ENCODE peak calls at places on chromosome 12, in seven cellular contexts. P is mesothelial cell of epicardium, O is non-pigmented ciliary epithelial cell, E is H54, Y is foreskin fibroblast, Z is SW 1271, L is progenitor cell of endocrine pancreas. T is an unnamed sample.

GRCh38 chr12:30926243-30927209 is at the start of gene TSPAN11:
- DNase-seq in Y (no peak), O (no peak), E (no peak), P (peak), L (peak), Z (no peak), T (no peak)

GRCh38 chr12:60977966-60978365 is 1282.2 kb upstream of the USP15 start:
- DNase-seq in Z (no peak), Y (no peak), O (no peak), L (no peak), E (no peak), P (no peak), T (no peak)

GRCh38 chr12:131597327-131597726 is 113.6 kb upstream of the SFSWAP start:
- DNase-seq in Y (no peak), Z (no peak), E (no peak), P (no peak), L (no peak), O (no peak), T (no peak)

GRCh38 chr12:93380480-93381121 is 2.9 kb downstream of the NUDT4 start:
- DNase-seq in E (no peak), Z (peak), L (no peak), Y (no peak), O (no peak), P (no peak), T (no peak)

GRCh38 chr12:47270782-47271664 is 191.3 kb upstream of the AMIGO2 start:
- DNase-seq in E (peak), L (no peak), Z (peak), Y (peak), O (peak), P (no peak), T (peak)

GRCh38 chr12:115320451-115320850 is 636.5 kb upstream of the TBX3 start:
- DNase-seq in P (no peak), Y (no peak), E (no peak), L (no peak), O (no peak), Z (no peak), T (no peak)

GRCh38 chr12:39402922-39403321 is 40.0 kb downstream of the KIF21A start:
- DNase-seq in Y (no peak), Z (no peak), O (no peak), E (no peak), L (no peak), P (no peak), T (no peak)

GRCh38 chr12:102462803-102463499 is 17.4 kb downstream of the IGF1 start:
- DNase-seq in Z (no peak), O (no peak), L (no peak), E (no peak), P (no peak), Y (no peak), T (no peak)

GRCh38 chr12:65695077-65695865 is 129.0 kb upstream of the HMGA2 start:
- DNase-seq in O (peak), L (no peak), E (peak), Z (peak), Y (peak), P (no peak), T (no peak)

GRCh38 chr12:51818567-51819300 is 29.8 kb downstream of the FIGNL2 start:
- DNase-seq in Y (peak), L (no peak), P (no peak), Z (no peak), E (peak), O (peak), T (no peak)

GRCh38 chr12:123713398-123714301 is 1.5 kb downstream of the ATP6V0A2 start:
- DNase-seq in P (no peak), O (no peak), L (no peak), Z (no peak), Y (no peak), E (no peak), T (no peak)

GRCh38 chr12:46506961-46507360 is 134.4 kb upstream of the SLC38A2 start:
- DNase-seq in E (no peak), L (no peak), Y (no peak), O (no peak), Z (no peak), P (no peak), T (no peak)

GRCh38 chr12:77130193-77130592 is 64.8 kb upstream of the E2F7 start:
- DNase-seq in P (no peak), E (no peak), Z (no peak), Y (no peak), L (no peak), O (no peak), T (no peak)

GRCh38 chr12:78674311-78675085 is 190.1 kb upstream of the SYT1 start:
- DNase-seq in L (no peak), O (no peak), Z (no peak), P (no peak), E (no peak), Y (no peak), T (no peak)